ENCODE peak calls at places on chromosomes 5 and 9, in six cellular contexts. One of them, this sample, is unnamed.

GRCh38 chr5:139646912-139647391 is 1.2 kb upstream of the CXXC5 start:
- DNase-seq in stimulated activated CD8-positive, alpha-beta memory T cell treated with anti-CD3 and anti-CD28 coated beads, Interleukin-15, amount 100 ng/mL, for 24 hours: no peak
- DNase-seq in ureter: no peak
- DNase-seq in left kidney: peak
- DNase-seq in psoas muscle: peak
- DNase-seq in G401: peak
- DNase-seq in this sample: peak

GRCh38 chr9:107740088-107740980 is 250.8 kb upstream of the KLF4 start:
- DNase-seq in psoas muscle: no peak
- DNase-seq in ureter: no peak
- DNase-seq in stimulated activated CD8-positive, alpha-beta memory T cell treated with anti-CD3 and anti-CD28 coated beads, Interleukin-15, amount 100 ng/mL, for 24 hours: no peak
- DNase-seq in left kidney: no peak
- DNase-seq in G401: peak
- DNase-seq in this sample: no peak

GRCh38 chr5:143402464-143403356 is 776 bp downstream of the NR3C1 start:
- DNase-seq in psoas muscle: peak
- DNase-seq in ureter: peak
- DNase-seq in stimulated activated CD8-positive, alpha-beta memory T cell treated with anti-CD3 and anti-CD28 coated beads, Interleukin-15, amount 100 ng/mL, for 24 hours: peak
- DNase-seq in left kidney: peak
- DNase-seq in G401: peak
- DNase-seq in this sample: peak

GRCh38 chr9:127204771-127205470 is 59.7 kb upstream of the GARNL3 start:
- DNase-seq in stimulated activated CD8-positive, alpha-beta memory T cell treated with anti-CD3 and anti-CD28 coated beads, Interleukin-15, amount 100 ng/mL, for 24 hours: no peak
- DNase-seq in G401: peak
- DNase-seq in left kidney: peak
- DNase-seq in ureter: no peak
- DNase-seq in psoas muscle: peak
- DNase-seq in this sample: peak

GRCh38 chr5:168578506-168579205 is 512 bp downstream of the PANK3 start:
- DNase-seq in G401: peak
- DNase-seq in ureter: no peak
- DNase-seq in left kidney: peak
- DNase-seq in stimulated activated CD8-positive, alpha-beta memory T cell treated with anti-CD3 and anti-CD28 coated beads, Interleukin-15, amount 100 ng/mL, for 24 hours: peak
- DNase-seq in psoas muscle: no peak
- DNase-seq in this sample: peak

GRCh38 chr5:180026320-180026719 is 45.2 kb downstream of the RNF130 start:
- DNase-seq in G401: peak
- DNase-seq in ureter: no peak
- DNase-seq in left kidney: peak
- DNase-seq in psoas muscle: no peak
- DNase-seq in stimulated activated CD8-positive, alpha-beta memory T cell treated with anti-CD3 and anti-CD28 coated beads, Interleukin-15, amount 100 ng/mL, for 24 hours: no peak
- DNase-seq in this sample: peak

GRCh38 chr5:123068368-123068767 is 20.7 kb upstream of the PRDM6 start:
- DNase-seq in left kidney: no peak
- DNase-seq in G401: no peak
- DNase-seq in stimulated activated CD8-positive, alpha-beta memory T cell treated with anti-CD3 and anti-CD28 coated beads, Interleukin-15, amount 100 ng/mL, for 24 hours: no peak
- DNase-seq in psoas muscle: no peak
- DNase-seq in ureter: no peak
- DNase-seq in this sample: no peak

GRCh38 chr9:72315510-72316287 is 49.3 kb downstream of the ZFAND5 start:
- DNase-seq in psoas muscle: peak
- DNase-seq in left kidney: peak
- DNase-seq in ureter: peak
- DNase-seq in stimulated activated CD8-positive, alpha-beta memory T cell treated with anti-CD3 and anti-CD28 coated beads, Interleukin-15, amount 100 ng/mL, for 24 hours: no peak
- DNase-seq in G401: peak
- DNase-seq in this sample: no peak

GRCh38 chr9:1002678-1003077 is 26.2 kb downstream of the DMRT3 start:
- DNase-seq in stimulated activated CD8-positive, alpha-beta memory T cell treated with anti-CD3 and anti-CD28 coated beads, Interleukin-15, amount 100 ng/mL, for 24 hours: no peak
- DNase-seq in ureter: no peak
- DNase-seq in G401: no peak
- DNase-seq in left kidney: no peak
- DNase-seq in psoas muscle: no peak
- DNase-seq in this sample: no peak

GRCh38 chr5:53369681-53370080 is 110.7 kb upstream of the FST start:
- DNase-seq in left kidney: peak
- DNase-seq in ureter: no peak
- DNase-seq in stimulated activated CD8-positive, alpha-beta memory T cell treated with anti-CD3 and anti-CD28 coated beads, Interleukin-15, amount 100 ng/mL, for 24 hours: no peak
- DNase-seq in psoas muscle: no peak
- DNase-seq in G401: no peak
- DNase-seq in this sample: no peak

GRCh38 chr5:146060221-146060585 is 45.2 kb downstream of the PLAC8L1 start:
- DNase-seq in left kidney: no peak
- DNase-seq in ureter: no peak
- DNase-seq in G401: no peak
- DNase-seq in stimulated activated CD8-positive, alpha-beta memory T cell treated with anti-CD3 and anti-CD28 coated beads, Interleukin-15, amount 100 ng/mL, for 24 hours: no peak
- DNase-seq in psoas muscle: no peak
- DNase-seq in this sample: no peak

GRCh38 chr9:121736964-121737462 is 85.6 kb downstream of the DAB2IP start:
- DNase-seq in stimulated activated CD8-positive, alpha-beta memory T cell treated with anti-CD3 and anti-CD28 coated beads, Interleukin-15, amount 100 ng/mL, for 24 hours: no peak
- DNase-seq in G401: no peak
- DNase-seq in ureter: peak
- DNase-seq in psoas muscle: no peak
- DNase-seq in left kidney: no peak
- DNase-seq in this sample: peak

GRCh38 chr5:14741721-14742426 is 77.4 kb downstream of the OTULIN start:
- DNase-seq in G401: no peak
- DNase-seq in psoas muscle: no peak
- DNase-seq in ureter: no peak
- DNase-seq in left kidney: peak
- DNase-seq in stimulated activated CD8-positive, alpha-beta memory T cell treated with anti-CD3 and anti-CD28 coated beads, Interleukin-15, amount 100 ng/mL, for 24 hours: no peak
- DNase-seq in this sample: no peak

GRCh38 chr5:54135042-54135441 is 175.3 kb downstream of the ARL15 start:
- DNase-seq in stimulated activated CD8-positive, alpha-beta memory T cell treated with anti-CD3 and anti-CD28 coated beads, Interleukin-15, amount 100 ng/mL, for 24 hours: no peak
- DNase-seq in ureter: no peak
- DNase-seq in psoas muscle: no peak
- DNase-seq in left kidney: no peak
- DNase-seq in G401: no peak
- DNase-seq in this sample: no peak

GRCh38 chr5:133284306-133284705 is 232.5 kb downstream of the HSPA4 start:
- DNase-seq in left kidney: no peak
- DNase-seq in G401: no peak
- DNase-seq in ureter: no peak
- DNase-seq in stimulated activated CD8-positive, alpha-beta memory T cell treated with anti-CD3 and anti-CD28 coated beads, Interleukin-15, amount 100 ng/mL, for 24 hours: no peak
- DNase-seq in psoas muscle: no peak
- DNase-seq in this sample: no peak

GRCh38 chr5:149913449-149914419 is 30.9 kb downstream of the PDE6A start:
- DNase-seq in left kidney: peak
- DNase-seq in G401: no peak
- DNase-seq in ureter: no peak
- DNase-seq in stimulated activated CD8-positive, alpha-beta memory T cell treated with anti-CD3 and anti-CD28 coated beads, Interleukin-15, amount 100 ng/mL, for 24 hours: no peak
- DNase-seq in psoas muscle: no peak
- DNase-seq in this sample: no peak

GRCh38 chr9:112793213-112793810 is 42.8 kb downstream of the SNX30 start:
- DNase-seq in left kidney: peak
- DNase-seq in stimulated activated CD8-positive, alpha-beta memory T cell treated with anti-CD3 and anti-CD28 coated beads, Interleukin-15, amount 100 ng/mL, for 24 hours: peak
- DNase-seq in ureter: peak
- DNase-seq in psoas muscle: peak
- DNase-seq in G401: no peak
- DNase-seq in this sample: peak

GRCh38 chr9:129280236-129281231 is 102.5 kb upstream of the IER5L start:
- DNase-seq in stimulated activated CD8-positive, alpha-beta memory T cell treated with anti-CD3 and anti-CD28 coated beads, Interleukin-15, amount 100 ng/mL, for 24 hours: no peak
- DNase-seq in psoas muscle: peak
- DNase-seq in G401: peak
- DNase-seq in left kidney: no peak
- DNase-seq in ureter: peak
- DNase-seq in this sample: no peak

GRCh38 chr5:179608131-179608581 is 15.3 kb downstream of the HNRNPH1 start:
- DNase-seq in left kidney: no peak
- DNase-seq in psoas muscle: no peak
- DNase-seq in ureter: no peak
- DNase-seq in stimulated activated CD8-positive, alpha-beta memory T cell treated with anti-CD3 and anti-CD28 coated beads, Interleukin-15, amount 100 ng/mL, for 24 hours: no peak
- DNase-seq in G401: peak
- DNase-seq in this sample: peak

GRCh38 chr9:28332648-28333047 is 759.4 kb upstream of the C9orf72 start:
- DNase-seq in stimulated activated CD8-positive, alpha-beta memory T cell treated with anti-CD3 and anti-CD28 coated beads, Interleukin-15, amount 100 ng/mL, for 24 hours: no peak
- DNase-seq in ureter: no peak
- DNase-seq in left kidney: no peak
- DNase-seq in G401: no peak
- DNase-seq in psoas muscle: no peak
- DNase-seq in this sample: no peak

GRCh38 chr9:80649001-80649420 is 1040.3 kb downstream of the TLE1 start:
- DNase-seq in ureter: no peak
- DNase-seq in stimulated activated CD8-positive, alpha-beta memory T cell treated with anti-CD3 and anti-CD28 coated beads, Interleukin-15, amount 100 ng/mL, for 24 hours: no peak
- DNase-seq in G401: peak
- DNase-seq in left kidney: no peak
- DNase-seq in psoas muscle: peak
- DNase-seq in this sample: no peak

GRCh38 chr5:97425511-97425910 is 242.5 kb upstream of the RIOK2 start:
- DNase-seq in psoas muscle: no peak
- DNase-seq in stimulated activated CD8-positive, alpha-beta memory T cell treated with anti-CD3 and anti-CD28 coated beads, Interleukin-15, amount 100 ng/mL, for 24 hours: no peak
- DNase-seq in ureter: no peak
- DNase-seq in left kidney: no peak
- DNase-seq in G401: no peak
- DNase-seq in this sample: no peak

GRCh38 chr5:43606351-43606750 is 3.4 kb downstream of the NNT start:
- DNase-seq in stimulated activated CD8-positive, alpha-beta memory T cell treated with anti-CD3 and anti-CD28 coated beads, Interleukin-15, amount 100 ng/mL, for 24 hours: no peak
- DNase-seq in ureter: no peak
- DNase-seq in left kidney: no peak
- DNase-seq in G401: no peak
- DNase-seq in psoas muscle: no peak
- DNase-seq in this sample: no peak